ENCODE peak calls at places on chromosomes 13 and 19, in four cellular contexts. One of them, this sample, is unnamed.

GRCh38 chr19:37333457-37333856 is 37.4 kb upstream of the ZNF527 start:
- DNase-seq in GM23248: peak
- DNase-seq in neural progenitor cell: no peak
- DNase-seq in fibroblast of lung: no peak
- DNase-seq in this sample: peak

GRCh38 chr19:46784262-46785053 is 3.9 kb downstream of the SLC1A5 start:
- DNase-seq in neural progenitor cell: peak
- DNase-seq in fibroblast of lung: peak
- DNase-seq in GM23248: peak
- DNase-seq in this sample: peak

GRCh38 chr19:38070573-38070972 is 153.4 kb downstream of the DPF1 start:
- DNase-seq in neural progenitor cell: no peak
- DNase-seq in fibroblast of lung: peak
- DNase-seq in GM23248: peak
- DNase-seq in this sample: peak

GRCh38 chr13:21360463-21360862 is 98.6 kb downstream of the ZDHHC20 start:
- DNase-seq in GM23248: no peak
- DNase-seq in neural progenitor cell: no peak
- DNase-seq in fibroblast of lung: no peak
- DNase-seq in this sample: no peak

GRCh38 chr13:28494861-28495585 is at the start of gene FLT1:
- DNase-seq in neural progenitor cell: peak
- DNase-seq in GM23248: peak
- DNase-seq in fibroblast of lung: no peak
- DNase-seq in this sample: peak

GRCh38 chr19:676343-677105 is at the start of gene FSTL3:
- DNase-seq in GM23248: peak
- DNase-seq in neural progenitor cell: peak
- DNase-seq in fibroblast of lung: peak
- DNase-seq in this sample: peak

GRCh38 chr19:6705931-6706632 is 14.4 kb downstream of the C3 start:
- DNase-seq in neural progenitor cell: no peak
- DNase-seq in fibroblast of lung: no peak
- DNase-seq in GM23248: no peak
- DNase-seq in this sample: no peak

GRCh38 chr19:45087531-45087930 is 5.4 kb upstream of the PPP1R37 start:
- DNase-seq in neural progenitor cell: no peak
- DNase-seq in fibroblast of lung: no peak
- DNase-seq in GM23248: no peak
- DNase-seq in this sample: no peak

GRCh38 chr19:4523306-4524110 is 5.2 kb upstream of the PLIN4 start:
- DNase-seq in neural progenitor cell: peak
- DNase-seq in GM23248: peak
- DNase-seq in fibroblast of lung: peak
- DNase-seq in this sample: no peak

GRCh38 chr19:40567750-40568494 is 8.8 kb upstream of the SHKBP1 start:
- DNase-seq in neural progenitor cell: peak
- DNase-seq in GM23248: peak
- DNase-seq in fibroblast of lung: no peak
- DNase-seq in this sample: no peak
- TF ChIP-seq EZH2 in neural progenitor cell: peak
- TF ChIP-seq EZH2 in GM23248: no peak
- TF ChIP-seq EZH2 in fibroblast of lung: no peak
- TF ChIP-seq EZH2 in this sample: no peak

GRCh38 chr13:45392811-45393210 is 25.4 kb downstream of the SLC25A30 start:
- DNase-seq in neural progenitor cell: no peak
- DNase-seq in GM23248: no peak
- DNase-seq in fibroblast of lung: no peak
- DNase-seq in this sample: no peak

GRCh38 chr13:45393941-45394570 is 24.1 kb downstream of the SLC25A30 start:
- DNase-seq in fibroblast of lung: peak
- DNase-seq in GM23248: peak
- DNase-seq in neural progenitor cell: peak
- DNase-seq in this sample: peak

GRCh38 chr13:45398862-45399261 is 19.3 kb downstream of the SLC25A30 start:
- DNase-seq in fibroblast of lung: no peak
- DNase-seq in neural progenitor cell: no peak
- DNase-seq in GM23248: no peak
- DNase-seq in this sample: no peak

GRCh38 chr13:45401306-45401705 is 16.9 kb downstream of the SLC25A30 start:
- DNase-seq in GM23248: no peak
- DNase-seq in fibroblast of lung: no peak
- DNase-seq in neural progenitor cell: no peak
- DNase-seq in this sample: no peak

GRCh38 chr13:45396548-45397095 is 21.6 kb downstream of the SLC25A30 start:
- DNase-seq in GM23248: no peak
- DNase-seq in neural progenitor cell: no peak
- DNase-seq in fibroblast of lung: no peak
- DNase-seq in this sample: no peak
- H3K27ac ChIP-seq in GM23248: no peak
- H3K27ac ChIP-seq in neural progenitor cell: no peak
- H3K27ac ChIP-seq in fibroblast of lung: no peak
- H3K27ac ChIP-seq in this sample: no peak

GRCh38 chr19:39324242-39324842 is 3.7 kb upstream of the LRFN1 start:
- DNase-seq in GM23248: no peak
- DNase-seq in neural progenitor cell: no peak
- DNase-seq in fibroblast of lung: no peak
- DNase-seq in this sample: no peak

GRCh38 chr19:39327318-39327717 is 6.7 kb upstream of the LRFN1 start:
- DNase-seq in neural progenitor cell: peak
- DNase-seq in GM23248: no peak
- DNase-seq in fibroblast of lung: no peak
- DNase-seq in this sample: no peak

GRCh38 chr19:39325778-39326680 is 5.4 kb upstream of the LRFN1 start:
- DNase-seq in fibroblast of lung: peak
- DNase-seq in GM23248: peak
- DNase-seq in neural progenitor cell: no peak
- DNase-seq in this sample: no peak

GRCh38 chr19:39329948-39330347 is 5.9 kb downstream of the GMFG start:
- DNase-seq in fibroblast of lung: no peak
- DNase-seq in GM23248: no peak
- DNase-seq in neural progenitor cell: no peak
- DNase-seq in this sample: no peak

GRCh38 chr19:39327990-39328705 is 7.5 kb upstream of the LRFN1 start:
- DNase-seq in neural progenitor cell: peak
- DNase-seq in GM23248: peak
- DNase-seq in fibroblast of lung: peak
- DNase-seq in this sample: peak
- H2AFZ ChIP-seq in neural progenitor cell: peak
- H2AFZ ChIP-seq in GM23248: peak
- H2AFZ ChIP-seq in fibroblast of lung: no peak
- H2AFZ ChIP-seq in this sample: peak

GRCh38 chr13:97360610-97361009 is 73.4 kb upstream of the RAP2A start:
- DNase-seq in GM23248: no peak
- DNase-seq in fibroblast of lung: no peak
- DNase-seq in neural progenitor cell: no peak
- DNase-seq in this sample: no peak
- TF ChIP-seq EZH2 in GM23248: no peak
- TF ChIP-seq EZH2 in fibroblast of lung: no peak
- TF ChIP-seq EZH2 in neural progenitor cell: no peak
- TF ChIP-seq EZH2 in this sample: no peak

DNA sequence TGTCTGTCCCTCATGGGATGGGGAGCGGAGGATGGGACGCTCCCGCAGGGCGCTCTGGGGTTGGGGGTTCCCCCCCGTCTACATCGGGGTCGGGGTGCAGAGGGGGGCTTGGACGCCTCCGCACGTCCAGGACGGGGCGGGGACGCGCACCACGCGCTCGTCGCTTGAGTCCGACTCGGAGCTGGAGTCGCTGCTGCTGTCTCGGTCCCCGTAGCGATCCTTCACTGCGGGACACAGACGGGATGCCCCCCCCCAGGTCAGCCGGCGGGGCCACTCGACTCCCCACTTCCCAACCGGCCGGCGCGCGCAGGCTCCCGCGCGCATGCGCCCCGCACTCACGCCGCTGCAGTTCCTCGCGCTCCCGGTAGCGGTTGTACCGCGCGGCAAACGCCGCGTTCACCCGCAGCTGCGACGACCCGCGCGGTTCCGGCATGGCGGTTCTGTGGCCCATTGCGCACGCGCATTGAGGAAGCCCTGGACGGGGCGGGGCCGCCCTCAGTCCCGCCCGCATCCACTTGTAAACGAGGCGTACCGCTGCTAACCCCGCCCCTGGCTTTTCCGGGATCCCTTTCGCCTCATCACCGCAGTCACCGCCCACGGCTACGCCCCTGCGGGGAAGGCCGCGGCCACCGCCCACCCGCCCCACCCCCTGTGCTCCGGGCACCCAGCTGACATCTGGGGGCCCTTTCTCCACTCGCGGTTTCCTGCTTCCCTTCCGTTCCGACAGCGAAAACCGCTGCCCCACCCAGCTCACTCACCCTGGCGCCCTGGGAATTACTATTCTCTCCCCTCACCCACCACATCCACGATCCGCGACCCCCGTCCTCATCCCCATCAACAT is at the start of gene KRI1:
- DNase-seq in fibroblast of lung: peak
- DNase-seq in neural progenitor cell: peak
- DNase-seq in GM23248: peak
- DNase-seq in this sample: peak
- H3K27ac ChIP-seq in fibroblast of lung: peak
- H3K27ac ChIP-seq in neural progenitor cell: no peak
- H3K27ac ChIP-seq in GM23248: peak
- H3K27ac ChIP-seq in this sample: peak

DNA sequence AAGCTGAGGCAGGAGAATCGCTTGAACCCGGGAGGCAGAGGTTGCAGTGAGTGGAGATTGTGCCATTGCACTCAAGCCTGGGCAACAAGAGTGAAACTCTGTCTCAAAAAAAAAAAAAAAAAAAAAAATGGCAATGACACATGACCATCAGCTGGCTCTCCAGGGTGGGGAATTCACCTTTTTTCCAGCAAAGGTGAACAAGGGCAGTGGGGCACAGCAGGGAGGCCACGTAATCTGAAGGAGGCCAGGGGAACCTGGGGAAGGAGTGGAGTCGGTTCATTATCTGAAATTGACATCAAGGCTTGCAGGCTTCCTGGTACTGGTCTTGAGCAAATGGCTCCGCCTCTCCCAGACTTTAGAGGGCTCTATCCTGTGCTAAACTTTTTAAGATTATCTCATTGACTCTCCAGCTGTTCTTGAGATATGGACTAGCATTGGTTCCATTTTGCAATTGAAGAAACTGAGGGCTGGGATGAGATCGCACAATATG is 28.1 kb downstream of the KEAP1 start:
- DNase-seq in GM23248: no peak
- DNase-seq in fibroblast of lung: no peak
- DNase-seq in neural progenitor cell: no peak
- DNase-seq in this sample: no peak
- H2AFZ ChIP-seq in GM23248: no peak
- H2AFZ ChIP-seq in fibroblast of lung: no peak
- H2AFZ ChIP-seq in neural progenitor cell: no peak
- H2AFZ ChIP-seq in this sample: no peak

GRCh38 chr19:11479470-11480080 is 1.3 kb downstream of the ELAVL3 start:
- DNase-seq in fibroblast of lung: no peak
- DNase-seq in neural progenitor cell: peak
- DNase-seq in GM23248: peak
- DNase-seq in this sample: no peak

GRCh38 chr19:11482384-11483050 is 1.7 kb upstream of the ELAVL3 start:
- DNase-seq in fibroblast of lung: peak
- DNase-seq in GM23248: peak
- DNase-seq in neural progenitor cell: peak
- DNase-seq in this sample: peak

GRCh38 chr19:11481777-11482383 is 1.0 kb upstream of the ELAVL3 start:
- DNase-seq in GM23248: peak
- DNase-seq in fibroblast of lung: peak
- DNase-seq in neural progenitor cell: peak
- DNase-seq in this sample: peak

GRCh38 chr19:11480081-11480926 is 542 bp downstream of the ELAVL3 start:
- DNase-seq in neural progenitor cell: no peak
- DNase-seq in fibroblast of lung: no peak
- DNase-seq in GM23248: no peak
- DNase-seq in this sample: no peak

DNA sequence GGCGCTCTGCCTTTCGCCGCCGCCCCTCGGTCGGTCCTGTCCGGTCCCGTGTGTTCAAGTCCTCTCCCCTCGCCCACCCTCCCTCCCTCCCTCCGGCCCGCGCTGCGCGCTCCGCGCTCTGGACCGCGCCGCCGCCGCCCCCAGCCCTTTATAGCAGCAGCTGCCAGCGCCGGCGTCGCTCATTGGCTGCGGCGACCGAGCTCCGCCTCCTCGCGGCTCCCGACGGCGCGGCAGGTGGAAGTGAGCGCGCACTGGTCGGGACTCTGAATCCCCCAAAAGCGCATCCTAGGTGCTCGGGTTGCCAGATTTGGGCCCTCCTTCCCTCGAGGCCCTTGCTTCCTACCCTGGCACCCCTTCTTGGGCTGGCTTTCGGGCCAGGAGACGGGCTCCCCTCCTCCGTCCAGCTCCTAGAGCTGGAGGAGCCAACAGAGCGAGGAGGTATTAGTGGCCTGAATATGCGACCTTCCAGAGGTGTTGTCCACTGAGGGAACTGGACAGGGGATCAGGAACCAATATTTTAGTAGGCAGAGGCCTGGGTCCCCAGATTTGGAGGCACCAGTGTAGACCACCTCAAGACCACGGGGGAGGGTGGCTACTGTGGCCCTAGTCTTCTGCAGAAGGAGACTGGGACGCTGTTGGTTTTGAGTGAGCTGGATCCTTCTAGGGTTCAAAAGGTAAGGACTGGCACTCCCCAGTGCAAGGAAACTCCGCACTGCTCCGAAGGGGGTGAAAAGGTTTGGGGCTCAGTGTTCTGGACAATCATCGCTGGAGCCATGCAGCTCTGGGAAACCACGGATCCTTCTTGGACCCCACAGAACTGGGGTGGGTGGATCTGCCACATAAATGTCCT is at the start of gene ELAVL3:
- DNase-seq in neural progenitor cell: peak
- DNase-seq in GM23248: no peak
- DNase-seq in fibroblast of lung: no peak
- DNase-seq in this sample: no peak
- TF ChIP-seq EZH2 in neural progenitor cell: peak
- TF ChIP-seq EZH2 in GM23248: peak
- TF ChIP-seq EZH2 in fibroblast of lung: peak
- TF ChIP-seq EZH2 in this sample: peak

GRCh38 chr13:75329723-75330122 is 152.2 kb downstream of the TBC1D4 start:
- DNase-seq in neural progenitor cell: no peak
- DNase-seq in fibroblast of lung: no peak
- DNase-seq in GM23248: no peak
- DNase-seq in this sample: peak
- H3K27ac ChIP-seq in neural progenitor cell: peak
- H3K27ac ChIP-seq in fibroblast of lung: no peak
- H3K27ac ChIP-seq in GM23248: no peak
- H3K27ac ChIP-seq in this sample: peak

DNA sequence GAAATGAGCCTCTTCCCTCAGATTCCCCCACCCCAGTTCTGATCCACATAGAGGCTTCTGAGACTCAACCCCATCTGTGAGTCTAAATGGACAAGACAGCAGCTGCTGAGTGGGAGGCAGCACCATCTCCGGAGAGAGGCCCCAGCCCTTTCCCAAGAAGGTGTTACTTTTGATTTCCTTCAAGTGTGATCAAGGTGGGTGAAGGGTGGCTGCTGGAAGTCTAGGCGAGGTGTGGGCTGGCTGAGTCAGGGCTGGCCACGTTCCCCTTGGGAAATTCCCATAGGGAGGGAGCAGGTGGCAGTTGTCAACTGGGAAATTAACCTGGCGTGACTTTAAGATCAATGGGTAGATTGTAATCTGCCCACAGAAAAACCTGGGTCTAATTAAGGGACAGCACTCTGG is 148.0 kb downstream of the FOXO1 start:
- DNase-seq in neural progenitor cell: no peak
- DNase-seq in GM23248: no peak
- DNase-seq in fibroblast of lung: no peak
- DNase-seq in this sample: peak
- H2AFZ ChIP-seq in neural progenitor cell: no peak
- H2AFZ ChIP-seq in GM23248: no peak
- H2AFZ ChIP-seq in fibroblast of lung: no peak
- H2AFZ ChIP-seq in this sample: peak